ENCODE peak calls at places on chromosomes 11 and 22, in eight cellular contexts. One of them, this sample, is unnamed.

GRCh38 chr11:32262367-32262766 is 171.5 kb downstream of the RCN1 start:
- DNase-seq in sigmoid colon: no peak
- DNase-seq in ovary: no peak
- DNase-seq in gastrocnemius medialis: no peak
- DNase-seq in endothelial cell of umbilical vein: no peak
- DNase-seq in lower leg skin: no peak
- DNase-seq in tibial nerve: no peak
- DNase-seq in GM12891: no peak
- DNase-seq in this sample: no peak

GRCh38 chr11:116964269-116964668 is 126.8 kb upstream of the APOA1 start:
- DNase-seq in endothelial cell of umbilical vein: no peak
- DNase-seq in GM12891: no peak
- DNase-seq in tibial nerve: no peak
- DNase-seq in ovary: no peak
- DNase-seq in gastrocnemius medialis: no peak
- DNase-seq in sigmoid colon: no peak
- DNase-seq in lower leg skin: no peak
- DNase-seq in this sample: no peak

GRCh38 chr11:76824083-76824939 is 36.4 kb upstream of the ACER3 start:
- DNase-seq in sigmoid colon: no peak
- DNase-seq in ovary: no peak
- DNase-seq in GM12891: no peak
- DNase-seq in tibial nerve: no peak
- DNase-seq in lower leg skin: no peak
- DNase-seq in gastrocnemius medialis: no peak
- DNase-seq in endothelial cell of umbilical vein: peak
- DNase-seq in this sample: no peak

GRCh38 chr22:39284142-39284980 is 35.1 kb downstream of the RPL3 start:
- DNase-seq in lower leg skin: no peak
- DNase-seq in ovary: no peak
- DNase-seq in gastrocnemius medialis: no peak
- DNase-seq in sigmoid colon: no peak
- DNase-seq in GM12891: no peak
- DNase-seq in tibial nerve: no peak
- DNase-seq in endothelial cell of umbilical vein: no peak
- DNase-seq in this sample: no peak

GRCh38 chr22:36117053-36117554 is 43.5 kb downstream of the APOL3 start:
- DNase-seq in GM12891: no peak
- DNase-seq in tibial nerve: no peak
- DNase-seq in endothelial cell of umbilical vein: no peak
- DNase-seq in ovary: no peak
- DNase-seq in gastrocnemius medialis: no peak
- DNase-seq in lower leg skin: no peak
- DNase-seq in sigmoid colon: peak
- DNase-seq in this sample: no peak

GRCh38 chr22:37167981-37168647 is 18.4 kb upstream of the IL2RB start:
- DNase-seq in sigmoid colon: peak
- DNase-seq in ovary: no peak
- DNase-seq in lower leg skin: peak
- DNase-seq in GM12891: no peak
- DNase-seq in endothelial cell of umbilical vein: no peak
- DNase-seq in gastrocnemius medialis: no peak
- DNase-seq in tibial nerve: no peak
- DNase-seq in this sample: no peak

GRCh38 chr11:27282806-27283205 is 80.2 kb downstream of the CCDC34 start:
- DNase-seq in ovary: peak
- DNase-seq in tibial nerve: no peak
- DNase-seq in sigmoid colon: no peak
- DNase-seq in endothelial cell of umbilical vein: peak
- DNase-seq in gastrocnemius medialis: no peak
- DNase-seq in lower leg skin: no peak
- DNase-seq in GM12891: no peak
- DNase-seq in this sample: no peak

GRCh38 chr22:25373961-25374360 is 154.5 kb downstream of the CRYBB2 start:
- DNase-seq in lower leg skin: no peak
- DNase-seq in sigmoid colon: no peak
- DNase-seq in ovary: no peak
- DNase-seq in endothelial cell of umbilical vein: no peak
- DNase-seq in GM12891: no peak
- DNase-seq in tibial nerve: no peak
- DNase-seq in gastrocnemius medialis: no peak
- DNase-seq in this sample: no peak

GRCh38 chr22:50703726-50704509 is 31.3 kb downstream of the SHANK3 start:
- DNase-seq in lower leg skin: peak
- DNase-seq in tibial nerve: no peak
- DNase-seq in sigmoid colon: peak
- DNase-seq in ovary: no peak
- DNase-seq in gastrocnemius medialis: no peak
- DNase-seq in endothelial cell of umbilical vein: no peak
- DNase-seq in GM12891: no peak
- DNase-seq in this sample: no peak
- TF ChIP-seq POLR2A in lower leg skin: no peak
- TF ChIP-seq POLR2A in tibial nerve: no peak
- TF ChIP-seq POLR2A in sigmoid colon: no peak
- TF ChIP-seq POLR2A in ovary: no peak
- TF ChIP-seq POLR2A in gastrocnemius medialis: no peak
- TF ChIP-seq POLR2A in endothelial cell of umbilical vein: no peak
- TF ChIP-seq POLR2A in GM12891: no peak
- TF ChIP-seq POLR2A in this sample: no peak

GRCh38 chr22:42683599-42684283 is 34.5 kb upstream of the CYB5R3 start:
- DNase-seq in endothelial cell of umbilical vein: no peak
- DNase-seq in lower leg skin: peak
- DNase-seq in sigmoid colon: peak
- DNase-seq in tibial nerve: no peak
- DNase-seq in GM12891: no peak
- DNase-seq in ovary: peak
- DNase-seq in gastrocnemius medialis: peak
- DNase-seq in this sample: no peak

GRCh38 chr22:42688241-42688913 is 32.3 kb downstream of the A4GALT start:
- DNase-seq in gastrocnemius medialis: peak
- DNase-seq in tibial nerve: peak
- DNase-seq in GM12891: no peak
- DNase-seq in endothelial cell of umbilical vein: peak
- DNase-seq in sigmoid colon: peak
- DNase-seq in ovary: peak
- DNase-seq in lower leg skin: peak
- DNase-seq in this sample: peak

GRCh38 chr22:42686756-42687491 is 33.7 kb downstream of the A4GALT start:
- DNase-seq in ovary: no peak
- DNase-seq in gastrocnemius medialis: no peak
- DNase-seq in endothelial cell of umbilical vein: no peak
- DNase-seq in sigmoid colon: no peak
- DNase-seq in lower leg skin: no peak
- DNase-seq in GM12891: no peak
- DNase-seq in tibial nerve: no peak
- DNase-seq in this sample: no peak

GRCh38 chr22:42684462-42685195 is 35.4 kb upstream of the CYB5R3 start:
- DNase-seq in endothelial cell of umbilical vein: no peak
- DNase-seq in GM12891: no peak
- DNase-seq in ovary: no peak
- DNase-seq in lower leg skin: no peak
- DNase-seq in tibial nerve: peak
- DNase-seq in gastrocnemius medialis: peak
- DNase-seq in sigmoid colon: peak
- DNase-seq in this sample: no peak

DNA sequence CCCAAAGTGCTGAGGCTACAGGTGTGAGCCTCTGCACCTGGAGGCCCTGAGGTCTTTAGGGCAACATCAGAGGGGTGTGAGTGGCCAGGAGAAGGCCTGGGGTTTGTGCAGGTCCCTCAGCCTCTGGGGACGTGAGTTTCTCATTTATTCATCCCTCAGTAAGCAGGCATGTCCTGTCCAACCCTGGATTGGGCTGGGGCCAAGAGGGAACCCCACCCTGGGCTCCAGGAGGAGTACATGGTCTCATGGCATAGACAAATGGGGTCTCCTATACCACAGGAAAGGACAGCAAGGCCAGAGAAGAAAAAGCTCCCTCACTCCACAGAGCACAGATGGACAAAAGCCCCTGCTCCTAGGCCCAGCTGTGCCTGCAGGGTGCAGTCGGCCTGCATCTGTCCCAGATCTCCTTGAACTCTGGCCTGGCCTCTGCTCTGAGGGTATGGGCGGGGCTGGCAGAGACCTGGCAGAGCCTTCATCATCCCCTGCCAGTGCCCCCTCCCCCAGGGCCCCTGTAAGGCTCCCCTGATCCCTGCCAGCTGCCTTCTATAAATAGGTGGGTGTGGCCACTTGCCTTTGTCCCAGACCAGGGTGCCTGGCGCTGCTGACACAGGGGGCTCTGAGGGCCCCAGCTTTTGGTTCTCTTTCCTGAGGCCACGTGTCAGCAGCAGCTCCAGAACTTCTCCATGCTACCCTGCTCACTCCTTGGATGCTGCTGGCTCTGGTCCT is 34.6 kb downstream of the A4GALT start:
- DNase-seq in gastrocnemius medialis: peak
- DNase-seq in endothelial cell of umbilical vein: no peak
- DNase-seq in tibial nerve: no peak
- DNase-seq in GM12891: no peak
- DNase-seq in ovary: peak
- DNase-seq in lower leg skin: no peak
- DNase-seq in sigmoid colon: peak
- DNase-seq in this sample: peak
- TF ChIP-seq POLR2A in gastrocnemius medialis: peak
- TF ChIP-seq POLR2A in endothelial cell of umbilical vein: no peak
- TF ChIP-seq POLR2A in tibial nerve: no peak
- TF ChIP-seq POLR2A in GM12891: no peak
- TF ChIP-seq POLR2A in ovary: no peak
- TF ChIP-seq POLR2A in lower leg skin: no peak
- TF ChIP-seq POLR2A in sigmoid colon: no peak
- TF ChIP-seq POLR2A in this sample: no peak

GRCh38 chr11:119635776-119636175 is 93.2 kb downstream of the NECTIN1 start:
- DNase-seq in gastrocnemius medialis: no peak
- DNase-seq in ovary: no peak
- DNase-seq in endothelial cell of umbilical vein: no peak
- DNase-seq in GM12891: no peak
- DNase-seq in tibial nerve: no peak
- DNase-seq in lower leg skin: no peak
- DNase-seq in sigmoid colon: no peak
- DNase-seq in this sample: no peak

GRCh38 chr11:119641991-119642745 is 86.8 kb downstream of the NECTIN1 start:
- DNase-seq in lower leg skin: no peak
- DNase-seq in GM12891: no peak
- DNase-seq in tibial nerve: no peak
- DNase-seq in gastrocnemius medialis: no peak
- DNase-seq in ovary: no peak
- DNase-seq in endothelial cell of umbilical vein: peak
- DNase-seq in sigmoid colon: no peak
- DNase-seq in this sample: no peak

GRCh38 chr11:119643212-119643877 is 85.7 kb downstream of the NECTIN1 start:
- DNase-seq in GM12891: no peak
- DNase-seq in gastrocnemius medialis: no peak
- DNase-seq in tibial nerve: no peak
- DNase-seq in sigmoid colon: no peak
- DNase-seq in lower leg skin: no peak
- DNase-seq in endothelial cell of umbilical vein: no peak
- DNase-seq in ovary: no peak
- DNase-seq in this sample: no peak

GRCh38 chr11:119638851-119639250 is 90.1 kb downstream of the NECTIN1 start:
- DNase-seq in lower leg skin: no peak
- DNase-seq in gastrocnemius medialis: no peak
- DNase-seq in sigmoid colon: no peak
- DNase-seq in tibial nerve: no peak
- DNase-seq in GM12891: no peak
- DNase-seq in ovary: no peak
- DNase-seq in endothelial cell of umbilical vein: no peak
- DNase-seq in this sample: no peak

GRCh38 chr11:119639642-119640205 is 89.3 kb downstream of the NECTIN1 start:
- DNase-seq in gastrocnemius medialis: no peak
- DNase-seq in lower leg skin: no peak
- DNase-seq in GM12891: no peak
- DNase-seq in sigmoid colon: no peak
- DNase-seq in ovary: no peak
- DNase-seq in endothelial cell of umbilical vein: no peak
- DNase-seq in tibial nerve: no peak
- DNase-seq in this sample: no peak
- TF ChIP-seq POLR2A in gastrocnemius medialis: no peak
- TF ChIP-seq POLR2A in lower leg skin: no peak
- TF ChIP-seq POLR2A in GM12891: no peak
- TF ChIP-seq POLR2A in sigmoid colon: no peak
- TF ChIP-seq POLR2A in ovary: no peak
- TF ChIP-seq POLR2A in endothelial cell of umbilical vein: no peak
- TF ChIP-seq POLR2A in tibial nerve: no peak
- TF ChIP-seq POLR2A in this sample: no peak

GRCh38 chr11:92024788-92025187 is 199.8 kb upstream of the FAT3 start:
- DNase-seq in GM12891: no peak
- DNase-seq in tibial nerve: no peak
- DNase-seq in gastrocnemius medialis: no peak
- DNase-seq in sigmoid colon: no peak
- DNase-seq in lower leg skin: no peak
- DNase-seq in endothelial cell of umbilical vein: no peak
- DNase-seq in ovary: no peak
- DNase-seq in this sample: no peak
- TF ChIP-seq POLR2A in GM12891: no peak
- TF ChIP-seq POLR2A in tibial nerve: no peak
- TF ChIP-seq POLR2A in gastrocnemius medialis: no peak
- TF ChIP-seq POLR2A in sigmoid colon: no peak
- TF ChIP-seq POLR2A in lower leg skin: no peak
- TF ChIP-seq POLR2A in endothelial cell of umbilical vein: no peak
- TF ChIP-seq POLR2A in ovary: no peak
- TF ChIP-seq POLR2A in this sample: no peak

GRCh38 chr11:74824285-74824982 is 75.8 kb downstream of the RNF169 start:
- DNase-seq in sigmoid colon: no peak
- DNase-seq in GM12891: no peak
- DNase-seq in gastrocnemius medialis: no peak
- DNase-seq in tibial nerve: no peak
- DNase-seq in lower leg skin: no peak
- DNase-seq in ovary: no peak
- DNase-seq in endothelial cell of umbilical vein: no peak
- DNase-seq in this sample: no peak

GRCh38 chr11:74822187-74822586 is 73.5 kb downstream of the RNF169 start:
- DNase-seq in gastrocnemius medialis: no peak
- DNase-seq in GM12891: no peak
- DNase-seq in endothelial cell of umbilical vein: peak
- DNase-seq in lower leg skin: no peak
- DNase-seq in tibial nerve: no peak
- DNase-seq in ovary: no peak
- DNase-seq in sigmoid colon: no peak
- DNase-seq in this sample: no peak

GRCh38 chr11:74826901-74827300 is 78.3 kb downstream of the RNF169 start:
- DNase-seq in lower leg skin: no peak
- DNase-seq in ovary: no peak
- DNase-seq in GM12891: no peak
- DNase-seq in sigmoid colon: no peak
- DNase-seq in endothelial cell of umbilical vein: no peak
- DNase-seq in gastrocnemius medialis: no peak
- DNase-seq in tibial nerve: no peak
- DNase-seq in this sample: no peak
- TF ChIP-seq POLR2A in lower leg skin: no peak
- TF ChIP-seq POLR2A in ovary: no peak
- TF ChIP-seq POLR2A in GM12891: no peak
- TF ChIP-seq POLR2A in sigmoid colon: no peak
- TF ChIP-seq POLR2A in endothelial cell of umbilical vein: no peak
- TF ChIP-seq POLR2A in gastrocnemius medialis: no peak
- TF ChIP-seq POLR2A in tibial nerve: no peak
- TF ChIP-seq POLR2A in this sample: no peak

DNA sequence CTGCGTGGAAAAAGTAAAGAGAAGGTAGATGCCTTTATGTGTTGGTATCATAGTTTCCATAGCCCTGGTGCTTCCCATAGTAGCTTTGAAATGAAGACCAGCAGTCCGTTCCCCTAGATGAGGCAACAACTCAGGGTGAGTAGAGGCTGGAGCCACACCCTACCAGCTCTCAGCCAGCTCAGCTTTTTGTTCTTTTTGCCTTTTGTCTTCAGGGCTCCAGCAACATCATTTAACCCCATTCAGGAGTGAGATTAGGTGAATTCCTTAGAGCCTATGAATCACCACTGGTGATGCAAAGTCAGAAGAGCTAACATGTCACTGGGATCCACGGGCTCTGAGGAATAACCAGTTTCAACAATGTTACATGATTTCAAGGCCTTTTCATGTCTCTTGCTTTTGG is 14.0 kb upstream of the SESN3 start:
- DNase-seq in tibial nerve: no peak
- DNase-seq in lower leg skin: no peak
- DNase-seq in gastrocnemius medialis: no peak
- DNase-seq in endothelial cell of umbilical vein: no peak
- DNase-seq in GM12891: no peak
- DNase-seq in sigmoid colon: no peak
- DNase-seq in ovary: no peak
- DNase-seq in this sample: no peak
- TF ChIP-seq POLR2A in tibial nerve: no peak
- TF ChIP-seq POLR2A in lower leg skin: no peak
- TF ChIP-seq POLR2A in gastrocnemius medialis: no peak
- TF ChIP-seq POLR2A in endothelial cell of umbilical vein: no peak
- TF ChIP-seq POLR2A in GM12891: no peak
- TF ChIP-seq POLR2A in sigmoid colon: no peak
- TF ChIP-seq POLR2A in ovary: no peak
- TF ChIP-seq POLR2A in this sample: no peak

This sample was measured in stomach.